ENCODE peak calls at places on chromosomes 4 and X, in ten cellular contexts. D is left colon; P is activated T-cell treated with anti-CD3 and anti-CD28 coated beads for 1 hour; N is A673; W is stimulated activated CD4-positive, alpha-beta T cell treated with anti-CD3 and anti-CD28 coated beads, Interleukin-2, amount 100 ng/mL, for 48 hours; O is GM13977; M is NAMALWA; Z is RPMI7951; L is neural crest cell; B is HepG2. G is an unnamed sample.

GRCh38 chrX:153576961-153577360 is 22.0 kb downstream of the CCNQ start:
- DNase-seq in D (no peak), P (no peak), N (no peak), W (no peak), O (no peak), M (no peak), Z (no peak), L (no peak), B (no peak), G (no peak)

GRCh38 chr4:109434007-109434792 is 585 bp downstream of the SEC24B start:
- DNase-seq in D (peak), P (peak), N (peak), W (no peak), O (peak), M (peak), Z (peak), L (peak), B (peak), G (peak)

GRCh38 chr4:39942507-39942906 is 35.2 kb downstream of the PDS5A start:
- DNase-seq in D (no peak), P (no peak), N (no peak), W (no peak), O (no peak), M (no peak), Z (no peak), L (no peak), B (no peak), G (no peak)

GRCh38 chr4:77636902-77637301 is 31.3 kb downstream of the CXCL13 start:
- DNase-seq in D (peak), P (no peak), N (no peak), W (no peak), O (no peak), M (peak), Z (peak), L (no peak), B (peak), G (no peak)

GRCh38 chrX:9535101-9535500 is 70.2 kb downstream of the TBL1X start:
- DNase-seq in D (no peak), P (no peak), N (peak), W (no peak), O (no peak), M (no peak), Z (peak), L (no peak), B (no peak), G (no peak)

GRCh38 chrX:43679778-43680177 is 23.7 kb downstream of the MAOA start:
- DNase-seq in D (no peak), P (no peak), N (peak), W (no peak), O (no peak), M (no peak), Z (no peak), L (no peak), B (no peak), G (no peak)

GRCh38 chr4:168388890-168389289 is 70.3 kb upstream of the DDX60 start:
- DNase-seq in D (no peak), P (no peak), N (no peak), W (no peak), O (no peak), M (no peak), Z (peak), L (no peak), B (no peak), G (no peak)

GRCh38 chrX:10598540-10598939 is 21.8 kb downstream of the MID1 start:
- DNase-seq in D (no peak), P (no peak), N (no peak), W (no peak), O (no peak), M (no peak), Z (no peak), L (no peak), B (no peak), G (no peak)

GRCh38 chrX:15471016-15471415 is 22.1 kb downstream of the PIR start:
- DNase-seq in D (peak), P (peak), N (peak), W (peak), O (peak), M (peak), Z (peak), L (peak), B (peak), G (no peak)

GRCh38 chrX:790780-791360 is 160.3 kb downstream of the SHOX start:
- DNase-seq in D (no peak), P (no peak), N (no peak), W (no peak), O (no peak), M (no peak), Z (no peak), L (no peak), B (no peak), G (no peak)

GRCh38 chr4:101187837-101188236 is 159.5 kb downstream of the PPP3CA start:
- DNase-seq in D (no peak), P (no peak), N (no peak), W (no peak), O (no peak), M (peak), Z (peak), L (no peak), B (no peak), G (no peak)

GRCh38 chr4:117577686-117578085 is 456.6 kb upstream of the NDST3 start:
- DNase-seq in D (no peak), P (no peak), N (no peak), W (no peak), O (no peak), M (no peak), Z (no peak), L (no peak), B (no peak), G (no peak)

GRCh38 chr4:87502580-87503238 is 26.5 kb downstream of the SPARCL1 start:
- DNase-seq in D (no peak), P (no peak), N (peak), W (no peak), O (no peak), M (no peak), Z (peak), L (no peak), B (no peak), G (no peak)

GRCh38 chr4:55793479-55793878 is 26.1 kb upstream of the EXOC1L start:
- DNase-seq in D (no peak), P (no peak), N (no peak), W (no peak), O (no peak), M (no peak), Z (no peak), L (no peak), B (no peak), G (no peak)

GRCh38 chr4:86497980-86498379 is 96.1 kb upstream of the PTPN13 start:
- DNase-seq in D (no peak), P (no peak), N (no peak), W (no peak), O (no peak), M (no peak), Z (peak), L (no peak), B (no peak), G (no peak)

GRCh38 chr4:40577588-40578253 is 51.9 kb downstream of the RBM47 start:
- DNase-seq in D (no peak), P (no peak), N (no peak), W (no peak), O (no peak), M (no peak), Z (no peak), L (no peak), B (no peak), G (no peak)

GRCh38 chrX:56248492-56248891 is 16.3 kb downstream of the KLF8 start:
- DNase-seq in D (no peak), P (peak), N (peak), W (peak), O (peak), M (peak), Z (peak), L (peak), B (peak), G (peak)

GRCh38 chrX:83019258-83019657 is 488.8 kb upstream of the POU3F4 start:
- DNase-seq in D (no peak), P (no peak), N (no peak), W (no peak), O (no peak), M (no peak), Z (no peak), L (no peak), B (no peak), G (no peak)

GRCh38 chr4:37765741-37766140 is 60.7 kb upstream of the PGM2 start:
- DNase-seq in D (no peak), P (no peak), N (no peak), W (no peak), O (peak), M (no peak), Z (no peak), L (no peak), B (peak), G (no peak)

GRCh38 chrX:74119016-74119910 is 184.7 kb upstream of the ZCCHC13 start:
- DNase-seq in D (no peak), P (no peak), N (peak), W (no peak), O (no peak), M (no peak), Z (peak), L (no peak), B (no peak), G (no peak)

GRCh38 chrX:71954458-71954857 is 43.8 kb downstream of the NHSL2 start:
- DNase-seq in D (no peak), P (no peak), N (no peak), W (no peak), O (no peak), M (no peak), Z (no peak), L (no peak), B (no peak), G (no peak)

GRCh38 chrX:11629593-11630211 is 36.0 kb downstream of the ARHGAP6 start:
- DNase-seq in D (peak), P (no peak), N (no peak), W (no peak), O (no peak), M (peak), Z (peak), L (no peak), B (no peak), G (no peak)

GRCh38 chrX:10450229-10450958 is 170.0 kb downstream of the MID1 start:
- DNase-seq in D (no peak), P (no peak), N (peak), W (no peak), O (no peak), M (no peak), Z (peak), L (no peak), B (no peak), G (no peak)

G was measured in HuH-7.5.